ENCODE peak calls at places on chromosome 2, in eight cellular contexts. W, M, G, K, P, N, I and C are unnamed samples.

GRCh38 chr2:133123912-133124311 is 444.4 kb downstream of the NCKAP5 start:
- DNase-seq in M (no peak), K (no peak), G (no peak), N (no peak), P (no peak), W (no peak), I (no peak), C (no peak)

GRCh38 chr2:233202531-233202944 is 48.9 kb upstream of the ATG16L1 start:
- DNase-seq in W (no peak), G (no peak), I (no peak), K (no peak), M (no peak), N (no peak), P (no peak), C (no peak)

GRCh38 chr2:101697794-101698418 is 399 bp downstream of the MAP4K4 start:
- DNase-seq in M (no peak), P (no peak), W (peak), I (no peak), N (no peak), K (no peak), G (no peak), C (peak)

GRCh38 chr2:182595650-182596049 is 120.4 kb upstream of the DNAJC10 start:
- DNase-seq in K (no peak), W (no peak), P (no peak), M (no peak), I (no peak), N (no peak), G (no peak), C (no peak)

GRCh38 chr2:64323192-64323591 is 130.8 kb upstream of the LGALSL start:
- DNase-seq in M (no peak), G (no peak), W (no peak), I (no peak), K (no peak), N (no peak), P (no peak), C (no peak)

GRCh38 chr2:10599921-10600320 is 89.9 kb downstream of the NOL10 start:
- DNase-seq in N (no peak), G (no peak), M (no peak), W (no peak), P (no peak), I (no peak), K (no peak), C (no peak)

GRCh38 chr2:195663007-195663406 is 6.0 kb downstream of the SLC39A10 start:
- DNase-seq in N (no peak), I (no peak), P (no peak), G (no peak), K (no peak), M (no peak), W (no peak), C (no peak)

GRCh38 chr2:69298862-69299261 is 88.2 kb downstream of the GFPT1 start:
- DNase-seq in P (no peak), G (no peak), K (no peak), M (peak), I (no peak), W (no peak), N (no peak), C (no peak)

GRCh38 chr2:26432856-26433255 is 31.1 kb downstream of the DRC1 start:
- DNase-seq in G (no peak), W (no peak), N (no peak), K (no peak), I (no peak), P (no peak), M (no peak), C (no peak)

GRCh38 chr2:76930076-76930734 is 592.0 kb downstream of the LRRTM4 start:
- DNase-seq in G (no peak), P (no peak), M (no peak), K (no peak), N (no peak), I (no peak), W (no peak), C (peak)

GRCh38 chr2:19720306-19720705 is 181.5 kb downstream of the TTC32 start:
- DNase-seq in M (no peak), G (no peak), N (no peak), P (no peak), W (no peak), K (no peak), I (no peak), C (no peak)

GRCh38 chr2:240560084-240560479 is at the start of gene DUSP28:
- DNase-seq in K (peak), G (peak), P (peak), W (peak), M (peak), I (peak), N (peak), C (peak)

GRCh38 chr2:225781991-225782390 is 382.5 kb downstream of the NYAP2 start:
- DNase-seq in I (no peak), W (no peak), K (no peak), M (no peak), P (no peak), G (no peak), N (no peak), C (no peak)

GRCh38 chr2:150624001-150624401 is 136.5 kb upstream of the RND3 start:
- DNase-seq in G (no peak), W (no peak), I (no peak), K (no peak), P (no peak), M (no peak), N (no peak), C (no peak)

GRCh38 chr2:189097934-189098333 is 81.6 kb downstream of the COL5A2 start:
- DNase-seq in I (no peak), P (no peak), M (no peak), K (no peak), G (no peak), N (no peak), W (no peak), C (no peak)

GRCh38 chr2:75381032-75381431 is 179.7 kb downstream of the EVA1A start:
- DNase-seq in W (no peak), M (no peak), K (no peak), P (no peak), N (no peak), G (no peak), I (no peak), C (no peak)

GRCh38 chr2:147490612-147491261 is 354.1 kb upstream of the ACVR2A start:
- DNase-seq in G (no peak), I (no peak), K (no peak), P (no peak), N (no peak), W (no peak), M (no peak), C (no peak)

GRCh38 chr2:224887159-224887558 is 155.1 kb downstream of the DOCK10 start:
- DNase-seq in M (peak), G (no peak), N (no peak), P (no peak), K (no peak), I (peak), W (no peak), C (no peak)

GRCh38 chr2:219578811-219579210 is 6.7 kb downstream of the INHA start:
- DNase-seq in I (no peak), G (no peak), N (no peak), W (no peak), P (no peak), M (peak), K (no peak), C (no peak)

GRCh38 chr2:27264753-27265535 is 2.1 kb upstream of the SLC30A3 start:
- DNase-seq in M (peak), G (peak), I (no peak), P (peak), W (peak), N (peak), K (peak), C (peak)

GRCh38 chr2:166031054-166031453 is 77.5 kb upstream of the TTC21B start:
- DNase-seq in G (no peak), K (no peak), I (no peak), M (no peak), N (no peak), P (no peak), W (no peak), C (no peak)

GRCh38 chr2:137865954-137866540 is 98.2 kb upstream of the HNMT start:
- DNase-seq in P (no peak), G (peak), M (peak), K (peak), W (peak), N (no peak), I (peak), C (peak)

GRCh38 chr2:3203497-3204019 is 174.1 kb downstream of the EIPR1 start:
- DNase-seq in P (no peak), I (no peak), M (no peak), K (no peak), W (no peak), G (no peak), N (no peak), C (no peak)

GRCh38 chr2:180591947-180592346 is 388.5 kb upstream of the UBE2E3 start:
- DNase-seq in K (no peak), M (no peak), I (no peak), P (no peak), G (no peak), W (no peak), N (no peak), C (no peak)

GRCh38 chr2:64698668-64699444 is 45.1 kb upstream of the SERTAD2 start:
- DNase-seq in N (peak), I (peak), M (peak), W (no peak), K (no peak), G (no peak), P (no peak), C (no peak)

GRCh38 chr2:154466226-154466625 is 232.3 kb upstream of the KCNJ3 start:
- DNase-seq in K (no peak), I (no peak), M (no peak), P (no peak), W (no peak), G (no peak), N (no peak), C (no peak)

GRCh38 chr2:231709636-231709980 is 1.3 kb downstream of the PTMA start:
- DNase-seq in P (no peak), M (no peak), N (no peak), W (peak), I (no peak), K (peak), G (no peak), C (peak)

GRCh38 chr2:156435392-156435724 is 821 bp upstream of the GPD2 start:
- DNase-seq in M (no peak), P (no peak), G (no peak), K (no peak), I (no peak), W (no peak), N (no peak), C (no peak)

GRCh38 chr2:18124126-18124835 is 245.8 kb downstream of the KCNS3 start:
- DNase-seq in W (no peak), M (no peak), K (no peak), G (no peak), N (no peak), I (no peak), P (no peak), C (no peak)

GRCh38 chr2:58571181-58571852 is 330.2 kb upstream of the FANCL start:
- DNase-seq in W (peak), P (no peak), N (peak), K (peak), I (peak), G (peak), M (peak), C (no peak)

GRCh38 chr2:216606551-216607527 is 26.4 kb upstream of the IGFBP2 start:
- DNase-seq in K (no peak), I (no peak), P (no peak), W (no peak), G (peak), M (no peak), N (peak), C (no peak)

GRCh38 chr2:160334028-160334729 is 134.1 kb upstream of the ITGB6 start:
- DNase-seq in M (peak), N (no peak), W (no peak), K (no peak), G (no peak), I (no peak), P (no peak), C (no peak)

GRCh38 chr2:127893033-127893432 is 7.3 kb upstream of the AMMECR1L start:
- DNase-seq in W (no peak), N (no peak), I (no peak), M (no peak), P (no peak), K (no peak), G (no peak), C (no peak)

GRCh38 chr2:226564667-226565066 is 235.0 kb downstream of the IRS1 start:
- DNase-seq in M (no peak), N (no peak), G (no peak), P (no peak), I (no peak), K (no peak), W (no peak), C (no peak)

GRCh38 chr2:234821946-234822470 is 129.8 kb upstream of the SH3BP4 start:
- DNase-seq in W (no peak), I (no peak), K (no peak), G (no peak), M (no peak), P (no peak), N (no peak), C (no peak)

GRCh38 chr2:43538034-43538670 is 57.7 kb downstream of the THADA start:
- DNase-seq in M (no peak), P (no peak), N (no peak), K (no peak), G (no peak), I (no peak), W (no peak), C (no peak)

GRCh38 chr2:63192169-63192888 is 141.7 kb downstream of the OTX1 start:
- DNase-seq in I (no peak), K (no peak), P (no peak), G (no peak), N (no peak), W (no peak), M (no peak), C (no peak)

GRCh38 chr2:6445156-6445555 is 420.6 kb downstream of the CMPK2 start:
- DNase-seq in I (no peak), W (no peak), P (no peak), G (no peak), K (no peak), M (no peak), N (no peak), C (no peak)

GRCh38 chr2:100365434-100365833 is 43.1 kb upstream of the LONRF2 start:
- DNase-seq in K (peak), M (peak), W (peak), N (no peak), P (no peak), I (peak), G (no peak), C (no peak)

GRCh38 chr2:159117658-159118057 is 149.2 kb downstream of the TANC1 start:
- DNase-seq in W (no peak), K (peak), N (no peak), I (no peak), M (no peak), P (no peak), G (no peak), C (no peak)

GRCh38 chr2:159118115-159118858 is 149.8 kb downstream of the TANC1 start:
- DNase-seq in I (no peak), P (peak), M (peak), K (peak), G (peak), W (peak), N (peak), C (peak)

GRCh38 chr2:159119652-159120257 is 151.3 kb downstream of the TANC1 start:
- DNase-seq in M (no peak), P (no peak), W (no peak), N (no peak), K (no peak), G (no peak), I (no peak), C (no peak)

GRCh38 chr2:159116922-159117321 is 148.5 kb downstream of the TANC1 start:
- DNase-seq in G (no peak), P (no peak), M (no peak), I (no peak), W (no peak), K (no peak), N (no peak), C (no peak)

GRCh38 chr2:159118859-159119510 is 150.5 kb downstream of the TANC1 start:
- DNase-seq in I (no peak), K (no peak), N (no peak), M (no peak), W (no peak), G (no peak), P (no peak), C (no peak)
- TF ChIP-seq CTCF in I (no peak), K (no peak), N (no peak), M (no peak), W (no peak), G (no peak), P (no peak), C (peak)

GRCh38 chr2:86035371-86035882 is 70.3 kb downstream of the POLR1A start:
- DNase-seq in M (no peak), G (no peak), W (no peak), N (no peak), I (no peak), K (no peak), P (no peak), C (no peak)

GRCh38 chr2:86037795-86038192 is 67.9 kb downstream of the POLR1A start:
- DNase-seq in K (no peak), W (no peak), G (no peak), I (no peak), M (no peak), N (no peak), P (peak), C (no peak)

GRCh38 chr2:86036790-86037138 is 68.9 kb downstream of the POLR1A start:
- DNase-seq in M (no peak), P (no peak), W (no peak), K (no peak), I (no peak), G (no peak), N (no peak), C (no peak)

GRCh38 chr2:86037141-86037794 is 68.4 kb downstream of the POLR1A start:
- DNase-seq in M (peak), N (no peak), W (peak), P (peak), I (peak), K (peak), G (no peak), C (no peak)

DNA sequence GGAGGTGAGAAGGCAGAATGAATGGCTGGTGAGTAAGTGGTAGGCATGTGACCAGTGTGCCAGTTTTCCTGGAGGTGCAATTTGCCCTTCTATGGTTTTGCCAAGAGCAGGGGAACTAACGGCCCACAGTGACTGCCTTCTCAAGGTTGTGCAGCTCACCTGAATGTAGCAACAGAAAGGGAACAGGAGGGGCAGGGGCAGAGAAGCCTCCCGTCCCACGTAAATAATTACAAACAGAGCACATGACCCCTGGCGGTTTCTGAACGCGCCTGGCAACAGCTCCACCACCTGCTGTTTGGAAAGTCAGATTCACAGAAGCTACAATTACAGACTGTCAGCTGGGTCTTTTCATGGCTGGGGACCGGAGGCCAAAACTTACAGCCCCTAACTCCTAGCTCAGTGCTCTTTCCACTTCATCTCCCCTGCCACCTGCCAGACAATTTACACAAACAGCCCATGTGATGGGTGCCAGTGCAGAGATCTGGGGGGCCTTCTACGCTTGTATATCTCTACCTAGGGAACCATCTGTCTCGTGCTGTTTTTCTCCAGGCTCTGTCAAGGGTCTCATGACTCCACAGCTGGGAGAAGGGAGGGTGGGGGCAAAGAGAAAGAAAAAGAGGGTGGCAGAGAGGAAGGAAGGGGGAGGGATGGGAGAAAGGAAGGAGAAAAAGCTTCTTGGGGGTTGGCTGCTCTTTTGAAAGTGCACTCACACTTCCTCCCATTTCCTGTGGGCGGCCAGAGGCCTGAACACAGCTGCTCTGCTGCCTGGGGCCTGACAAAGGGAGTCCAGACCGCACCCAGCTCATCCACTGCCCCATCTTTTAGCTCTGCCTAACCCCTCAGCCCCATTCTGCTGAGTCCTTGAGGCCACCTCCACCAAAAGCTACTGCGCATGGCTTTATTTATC is 69.5 kb downstream of the POLR1A start:
- DNase-seq in K (peak), W (peak), M (peak), P (no peak), I (no peak), N (peak), G (peak), C (peak)
- TF ChIP-seq CTCF in K (peak), W (no peak), M (peak), P (no peak), I (peak), N (peak), G (peak), C (peak)

DNA sequence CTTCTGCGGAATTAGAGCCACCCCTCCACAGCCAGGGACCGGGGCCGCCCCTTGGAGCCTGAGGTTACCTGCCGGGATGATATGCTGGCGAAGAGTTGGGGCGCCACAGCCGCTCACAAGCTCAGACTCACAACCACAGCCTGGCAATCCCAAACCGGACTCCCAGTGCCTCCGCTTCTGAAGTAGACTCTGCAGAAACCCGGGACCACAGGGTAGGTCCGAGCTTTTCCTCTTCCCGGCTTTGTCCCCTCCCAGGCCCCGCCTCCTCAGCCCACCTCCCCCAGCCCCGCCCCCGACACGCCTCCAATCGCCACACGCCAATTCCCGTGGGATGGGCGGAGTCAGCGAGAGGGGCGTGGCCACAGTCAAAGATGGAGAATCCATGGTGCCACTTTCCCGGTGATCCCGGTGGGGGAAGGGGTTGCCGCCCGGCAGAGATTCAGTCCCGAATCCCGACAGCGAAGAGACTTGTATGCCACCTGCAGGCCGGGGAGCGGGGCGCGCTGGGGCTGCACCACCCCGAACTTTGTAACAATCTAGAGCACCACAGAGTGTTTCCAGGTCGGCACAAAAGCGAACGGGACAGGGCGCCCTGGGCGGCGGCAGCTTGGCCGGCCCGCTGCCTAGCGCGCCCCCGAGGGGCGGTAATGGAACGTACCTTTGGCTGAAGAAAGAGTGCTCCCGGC is at the start of gene IDH1:
- DNase-seq in G (peak), P (peak), W (peak), I (peak), M (peak), K (peak), N (peak), C (peak)
- TF ChIP-seq CTCF in G (peak), P (no peak), W (peak), I (peak), M (peak), K (no peak), N (peak), C (peak)

GRCh38 chr2:48434101-48434500 is 95.9 kb upstream of the STON1 start:
- DNase-seq in N (no peak), I (no peak), K (no peak), W (no peak), G (no peak), P (no peak), M (no peak), C (no peak)

GRCh38 chr2:48438266-48438665 is 91.7 kb upstream of the STON1 start:
- DNase-seq in I (no peak), N (no peak), W (no peak), G (no peak), P (no peak), K (no peak), M (no peak), C (no peak)

GRCh38 chr2:48435909-48436308 is 94.0 kb upstream of the STON1 start:
- DNase-seq in P (no peak), W (no peak), M (no peak), K (no peak), N (no peak), G (no peak), I (no peak), C (no peak)

GRCh38 chr2:48430528-48430927 is 99.4 kb upstream of the STON1 start:
- DNase-seq in I (no peak), K (no peak), N (no peak), M (no peak), G (no peak), P (no peak), W (no peak), C (no peak)

DNA sequence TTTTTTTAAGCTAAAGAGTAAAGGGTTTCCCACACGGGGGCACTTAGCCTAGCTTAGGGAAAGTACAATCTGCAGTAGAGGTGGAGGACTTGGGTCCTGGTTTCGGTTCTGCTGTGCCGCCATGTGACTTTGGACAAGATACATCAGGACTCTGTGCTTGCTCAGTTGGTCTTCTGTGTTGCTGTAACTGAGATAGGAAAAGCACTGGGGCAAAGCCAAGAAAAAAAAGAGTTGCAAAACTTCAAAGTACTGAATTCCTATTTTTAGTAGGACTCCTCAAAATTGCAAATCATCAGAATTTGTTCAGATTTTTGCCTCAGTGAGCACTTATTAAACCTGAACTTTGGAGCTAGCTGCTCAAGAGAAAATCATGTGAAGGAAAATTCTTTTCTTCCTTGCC is 96.3 kb upstream of the STON1 start:
- DNase-seq in W (peak), N (no peak), G (no peak), K (no peak), P (no peak), M (peak), I (no peak), C (no peak)
- TF ChIP-seq CTCF in W (no peak), N (no peak), G (no peak), K (no peak), P (no peak), M (no peak), I (no peak), C (no peak)